ENCODE peak calls at places on chromosomes 5 and 9, in six cellular contexts. U is CD8-positive, alpha-beta T cell; A is cardiac muscle cell; S is left ventricle myocardium inferior; Y is PC-3; O is HepG2. D is an unnamed sample.

GRCh38 chr9:136333045-136333444 is 5.7 kb downstream of the GPSM1 start:
- DNase-seq in U (no peak), A (no peak), S (no peak), Y (no peak), O (no peak), D (no peak)

GRCh38 chr9:97774657-97775056 is 77.5 kb upstream of the XPA start:
- DNase-seq in U (no peak), A (no peak), S (no peak), Y (no peak), O (no peak), D (no peak)

GRCh38 chr9:128895556-128895955 is 13.6 kb downstream of the LRRC8A start:
- DNase-seq in U (no peak), A (no peak), S (no peak), Y (no peak), O (no peak), D (no peak)

GRCh38 chr5:176851871-176852270 is 41.5 kb downstream of the UNC5A start:
- DNase-seq in U (no peak), A (no peak), S (no peak), Y (no peak), O (no peak), D (no peak)

GRCh38 chr5:179271301-179271650 is 74.0 kb downstream of the ADAMTS2 start:
- DNase-seq in U (no peak), A (no peak), S (no peak), Y (no peak), O (no peak), D (peak)

GRCh38 chr9:134661299-134661698 is 19.7 kb downstream of the COL5A1 start:
- DNase-seq in U (no peak), A (no peak), S (peak), Y (no peak), O (no peak), D (no peak)

GRCh38 chr9:129306318-129306973 is 128.4 kb upstream of the IER5L start:
- DNase-seq in U (no peak), A (no peak), S (no peak), Y (no peak), O (no peak), D (peak)

GRCh38 chr5:142902188-142902965 is 132.2 kb downstream of the ARHGAP26 start:
- DNase-seq in U (no peak), A (no peak), S (no peak), Y (no peak), O (no peak), D (no peak)

GRCh38 chr5:112694853-112695709 is 42.6 kb upstream of the APC start:
- DNase-seq in U (no peak), A (no peak), S (no peak), Y (no peak), O (no peak), D (peak)

GRCh38 chr9:87282477-87282991 is 215.1 kb upstream of the DAPK1 start:
- DNase-seq in U (no peak), A (no peak), S (no peak), Y (no peak), O (no peak), D (no peak)

GRCh38 chr9:33742519-33742918 is 52.8 kb upstream of the PRSS3 start:
- DNase-seq in U (no peak), A (no peak), S (no peak), Y (peak), O (peak), D (no peak)

GRCh38 chr9:135267410-135267809 is 179.9 kb downstream of the OLFM1 start:
- DNase-seq in U (no peak), A (no peak), S (no peak), Y (no peak), O (peak), D (peak)

GRCh38 chr5:21263361-21263760 is 1275.4 kb upstream of the CDH18 start:
- DNase-seq in U (no peak), A (no peak), S (no peak), Y (peak), O (no peak), D (no peak)

GRCh38 chr9:112911736-112912135 is 21.1 kb upstream of the SLC46A2 start:
- DNase-seq in U (no peak), A (no peak), S (no peak), Y (no peak), O (no peak), D (no peak)

GRCh38 chr9:115400801-115401200 is 282.8 kb upstream of the TNC start:
- DNase-seq in U (no peak), A (no peak), S (no peak), Y (no peak), O (no peak), D (no peak)

GRCh38 chr5:133819977-133820471 is 148.4 kb downstream of the C5orf15 start:
- DNase-seq in U (no peak), A (no peak), S (no peak), Y (no peak), O (no peak), D (no peak)

GRCh38 chr5:110431603-110432002 is 294.9 kb downstream of the TMEM232 start:
- DNase-seq in U (no peak), A (no peak), S (no peak), Y (no peak), O (no peak), D (no peak)

GRCh38 chr5:36523931-36524330 is 82.5 kb upstream of the SLC1A3 start:
- DNase-seq in U (no peak), A (no peak), S (no peak), Y (no peak), O (no peak), D (no peak)

GRCh38 chr9:103999375-104000062 is 94.6 kb upstream of the SMC2 start:
- DNase-seq in U (no peak), A (no peak), S (peak), Y (no peak), O (no peak), D (no peak)

GRCh38 chr5:115857621-115858349 is 16.1 kb downstream of the AP3S1 start:
- DNase-seq in U (no peak), A (no peak), S (no peak), Y (peak), O (no peak), D (no peak)

GRCh38 chr9:122332083-122332482 is 38.7 kb upstream of the PTGS1 start:
- DNase-seq in U (no peak), A (no peak), S (no peak), Y (no peak), O (no peak), D (no peak)

GRCh38 chr5:88778736-88779135 is 104.2 kb downstream of the MEF2C start:
- DNase-seq in U (no peak), A (no peak), S (peak), Y (no peak), O (no peak), D (no peak)

GRCh38 chr9:69891696-69892095 is 71.1 kb downstream of the CFAP95 start:
- DNase-seq in U (no peak), A (no peak), S (no peak), Y (no peak), O (no peak), D (no peak)

GRCh38 chr9:69894720-69895119 is 74.1 kb downstream of the CFAP95 start:
- DNase-seq in U (no peak), A (no peak), S (no peak), Y (no peak), O (peak), D (no peak)

GRCh38 chr9:69895659-69896058 is 75.0 kb downstream of the CFAP95 start:
- DNase-seq in U (no peak), A (no peak), S (no peak), Y (no peak), O (no peak), D (no peak)

GRCh38 chr9:69895185-69895584 is 74.6 kb downstream of the CFAP95 start:
- DNase-seq in U (no peak), A (no peak), S (no peak), Y (no peak), O (no peak), D (no peak)

DNA sequence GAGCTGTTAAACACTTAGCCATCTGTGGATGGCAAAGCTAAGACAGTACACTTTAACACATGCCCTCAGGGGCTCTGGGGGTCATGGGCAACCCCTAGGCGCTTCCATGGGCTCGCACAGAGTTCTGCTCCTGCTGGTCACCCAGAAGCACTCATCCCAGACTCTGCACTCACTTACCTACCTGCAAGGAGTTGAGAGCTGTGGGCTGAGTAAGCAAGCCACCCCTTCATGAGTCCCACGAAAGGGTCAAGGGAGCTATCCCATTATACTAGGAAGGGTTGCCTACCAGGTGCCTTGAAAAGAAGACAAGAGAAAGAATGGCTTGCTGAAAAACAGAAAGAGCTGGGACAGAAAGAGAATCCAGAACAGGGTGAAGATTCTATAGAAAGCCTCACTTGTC is 72.4 kb downstream of the CFAP95 start:
- DNase-seq in U (no peak), A (no peak), S (no peak), Y (no peak), O (no peak), D (no peak)
- TF ChIP-seq CTCF in U (no peak), A (no peak), S (no peak), Y (no peak), O (no peak), D (no peak)

DNA sequence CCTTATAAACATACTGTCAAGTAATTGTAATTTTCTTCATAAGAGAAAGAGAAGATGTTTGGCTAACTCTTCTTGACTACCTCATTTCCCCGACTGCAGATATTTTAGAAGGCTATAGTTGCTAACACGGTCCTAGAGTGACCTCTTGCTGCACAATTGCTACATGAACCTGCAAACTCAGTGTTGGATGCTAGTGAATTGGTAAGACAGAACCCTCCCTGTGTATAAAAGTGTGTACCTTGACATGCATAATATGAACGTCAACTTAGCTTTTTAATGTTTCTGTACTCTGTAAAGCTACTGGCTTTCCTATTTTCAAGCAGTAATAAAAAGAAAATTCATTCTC is 46.7 kb upstream of the CER1 start:
- DNase-seq in U (no peak), A (peak), S (no peak), Y (peak), O (no peak), D (no peak)
- TF ChIP-seq CTCF in U (no peak), A (peak), S (no peak), Y (peak), O (no peak), D (peak)

GRCh38 chr5:81898403-81898802 is 73.4 kb upstream of the ATG10 start:
- DNase-seq in U (no peak), A (no peak), S (no peak), Y (no peak), O (no peak), D (no peak)
- TF ChIP-seq CTCF in U (no peak), A (no peak), S (no peak), Y (no peak), O (no peak), D (no peak)

DNA sequence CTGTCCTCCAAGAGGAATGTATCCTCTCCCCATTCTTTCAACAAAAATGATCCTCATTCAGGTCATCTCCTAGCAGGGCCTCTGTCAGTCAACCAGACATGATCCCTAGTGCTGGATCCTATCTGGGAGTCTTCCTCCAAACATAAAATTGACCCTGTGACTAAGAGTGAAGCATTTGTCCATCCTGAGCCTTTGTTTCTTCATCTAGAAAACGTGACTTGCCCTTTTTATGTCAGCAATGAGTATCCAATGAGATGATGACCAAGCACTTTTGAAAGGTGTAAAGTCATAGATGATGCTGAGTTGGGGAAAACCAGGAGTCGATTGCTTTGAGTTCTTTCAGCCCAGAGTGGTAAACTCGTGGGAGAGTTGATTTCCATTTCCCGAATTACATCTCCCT is 143.3 kb downstream of the CMYA5 start:
- DNase-seq in U (no peak), A (no peak), S (no peak), Y (no peak), O (no peak), D (no peak)
- TF ChIP-seq CTCF in U (no peak), A (no peak), S (no peak), Y (no peak), O (no peak), D (no peak)

GRCh38 chr9:69542942-69543704 is 129.0 kb downstream of the APBA1 start:
- DNase-seq in U (no peak), A (peak), S (peak), Y (no peak), O (no peak), D (no peak)

GRCh38 chr9:69548676-69549075 is 123.5 kb downstream of the APBA1 start:
- DNase-seq in U (no peak), A (no peak), S (no peak), Y (no peak), O (peak), D (no peak)

GRCh38 chr9:69542048-69542447 is 130.1 kb downstream of the APBA1 start:
- DNase-seq in U (no peak), A (no peak), S (no peak), Y (no peak), O (no peak), D (no peak)

GRCh38 chr9:69549310-69550202 is 122.6 kb downstream of the APBA1 start:
- DNase-seq in U (no peak), A (peak), S (no peak), Y (peak), O (peak), D (peak)

GRCh38 chr9:69546265-69546664 is 125.9 kb downstream of the APBA1 start:
- DNase-seq in U (no peak), A (peak), S (no peak), Y (no peak), O (peak), D (peak)
- TF ChIP-seq CTCF in U (no peak), A (peak), S (peak), Y (peak), O (peak), D (no peak)

GRCh38 chr5:6837519-6838110 is 124.4 kb downstream of the TENT4A start:
- DNase-seq in U (no peak), A (peak), S (no peak), Y (peak), O (no peak), D (peak)
- TF ChIP-seq CTCF in U (peak), A (peak), S (peak), Y (peak), O (peak), D (peak)

GRCh38 chr5:33457124-33457523 is 16.4 kb downstream of the TARS1 start:
- DNase-seq in U (no peak), A (no peak), S (no peak), Y (no peak), O (no peak), D (no peak)
- TF ChIP-seq CTCF in U (no peak), A (no peak), S (no peak), Y (no peak), O (no peak), D (no peak)

GRCh38 chr5:69265931-69266330 is 31.2 kb downstream of the CDK7 start:
- DNase-seq in U (no peak), A (peak), S (no peak), Y (peak), O (peak), D (peak)
- TF ChIP-seq CTCF in U (no peak), A (peak), S (no peak), Y (peak), O (peak), D (peak)

D was measured in Caco-2.